ENCODE peak calls at places on chromosome 5, in four cellular contexts. M is kidney; E is CD8-positive, alpha-beta memory T cell; X is psoas muscle. F is an unnamed sample. For H3K9me3, the result is how much of the 10 kb centered on the place peaks cover.

GRCh38 chr5:11724947-11725346 is 179.3 kb downstream of the CTNND2 start:
- DNase-seq in M (no peak), E (no peak), X (no peak), F (no peak)

GRCh38 chr5:173581408-173582197 is 34.8 kb downstream of the BOD1 start:
- DNase-seq in M (no peak), E (peak), X (no peak), F (peak)

GRCh38 chr5:145946112-145946861 is 9.9 kb downstream of the SH3RF2 start:
- DNase-seq in M (no peak), E (no peak), X (peak), F (no peak)

GRCh38 chr5:122896598-122897282 is 51.3 kb downstream of the SNX24 start:
- DNase-seq in M (no peak), E (no peak), X (no peak), F (no peak)

GRCh38 chr5:16593013-16593412 is 23.8 kb downstream of the RETREG1 start:
- DNase-seq in M (no peak), E (no peak), X (no peak), F (no peak)

GRCh38 chr5:95850391-95850894 is 27.9 kb upstream of the GLRX start:
- DNase-seq in M (no peak), E (no peak), X (no peak), F (no peak)

GRCh38 chr5:5360878-5361520 is 61.5 kb upstream of the ICE1 start:
- DNase-seq in M (no peak), E (no peak), X (no peak), F (no peak)

GRCh38 chr5:59684388-59685003 is 209.0 kb downstream of the PDE4D start:
- DNase-seq in M (no peak), E (no peak), X (no peak), F (no peak)

GRCh38 chr5:175876107-175876506 is 4.7 kb downstream of the CPLX2 start:
- DNase-seq in M (no peak), E (no peak), X (no peak), F (no peak)

GRCh38 chr5:111676496-111676895 is 80.5 kb downstream of the NREP start:
- DNase-seq in M (no peak), E (no peak), X (no peak), F (no peak)

DNA sequence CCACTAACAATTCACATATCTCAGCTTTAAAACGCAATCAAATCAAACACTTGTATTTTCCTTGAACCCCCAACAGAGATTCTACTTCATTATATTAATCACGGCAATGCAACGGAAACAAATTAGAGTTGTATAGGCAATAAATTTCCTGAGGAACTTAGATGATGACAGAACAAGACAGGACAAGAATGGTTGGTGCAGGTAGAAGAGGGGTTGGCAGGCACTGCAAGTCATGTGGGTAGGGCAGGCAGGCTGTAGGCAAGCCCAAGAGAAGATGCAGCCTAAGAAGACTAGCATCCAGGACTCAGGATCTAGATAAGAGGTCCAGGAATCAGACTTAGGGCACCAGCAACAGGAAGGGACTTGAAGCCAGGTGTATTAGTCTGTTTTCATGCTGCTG is 16.6 kb upstream of the FEM1C start:
- DNase-seq in M (no peak), E (no peak), X (no peak), F (no peak)
- H3K9me3 ChIP-seq in M (under half), E (under half), X (under half), F (under half)

GRCh38 chr5:52603742-52604141 is 184.0 kb upstream of the ITGA1 start:
- DNase-seq in M (no peak), E (no peak), X (no peak), F (no peak)
- H3K9me3 ChIP-seq in M (under half), E (under half), X (under half), F (under half)

DNA sequence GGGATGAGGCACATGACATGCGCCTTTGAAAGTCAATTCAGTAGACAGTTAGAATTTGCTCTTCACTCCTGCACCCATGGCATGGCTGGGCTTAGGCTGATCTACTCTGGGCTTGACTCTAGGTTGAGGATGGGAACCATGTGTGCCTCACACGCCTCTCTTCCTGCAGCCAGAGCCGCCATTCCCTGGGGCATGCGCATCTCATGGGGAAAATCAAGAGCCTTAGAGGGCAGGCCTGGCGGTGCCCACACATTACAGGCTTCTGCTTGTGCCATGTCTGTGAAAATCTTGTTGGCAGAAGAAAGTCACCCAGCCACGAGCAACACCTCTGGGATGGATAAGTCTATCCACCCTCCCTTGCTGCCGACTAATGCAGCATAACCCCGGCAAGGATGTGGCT is 808.5 kb downstream of the CDH9 start:
- DNase-seq in M (no peak), E (no peak), X (no peak), F (no peak)
- H3K9me3 ChIP-seq in M (under half), E (under half), X (under half), F (under half)

DNA sequence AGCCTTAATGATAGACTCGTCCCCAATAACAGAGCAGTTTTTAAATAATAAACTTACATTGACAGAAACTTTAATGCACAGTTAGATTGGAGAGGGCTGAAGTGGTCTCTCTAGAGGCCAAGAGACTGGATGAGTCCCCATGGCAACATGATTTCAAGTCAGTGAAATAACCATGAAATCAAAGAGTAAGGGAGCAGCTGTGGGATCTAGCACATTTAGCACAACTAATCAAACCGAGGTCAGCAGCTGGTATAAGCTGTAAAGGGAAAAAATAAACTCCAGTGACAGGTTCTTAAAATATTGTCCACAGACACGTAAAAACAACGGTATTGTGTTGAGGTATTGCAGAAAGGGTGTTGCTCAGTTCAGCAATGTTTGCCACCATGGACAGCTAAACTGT is 916.6 kb downstream of the DNAH5 start:
- DNase-seq in M (no peak), E (no peak), X (no peak), F (no peak)
- H3K9me3 ChIP-seq in M (under half), E (under half), X (under half), F (under half)

GRCh38 chr5:3377176-3377575 is 218.5 kb upstream of the IRX1 start:
- DNase-seq in M (no peak), E (no peak), X (no peak), F (no peak)
- H3K9me3 ChIP-seq in M (under half), E (under half), X (under half), F (under half)

GRCh38 chr5:56620903-56621680 is 194.3 kb upstream of the MAP3K1 start:
- DNase-seq in M (no peak), E (no peak), X (no peak), F (no peak)

GRCh38 chr5:56622146-56622545 is 193.2 kb upstream of the MAP3K1 start:
- DNase-seq in M (no peak), E (no peak), X (no peak), F (no peak)

GRCh38 chr5:56625577-56625976 is 189.8 kb upstream of the MAP3K1 start:
- DNase-seq in M (no peak), E (no peak), X (no peak), F (no peak)
- H3K9me3 ChIP-seq in M (under half), E (under half), X (under half), F (under half)

DNA sequence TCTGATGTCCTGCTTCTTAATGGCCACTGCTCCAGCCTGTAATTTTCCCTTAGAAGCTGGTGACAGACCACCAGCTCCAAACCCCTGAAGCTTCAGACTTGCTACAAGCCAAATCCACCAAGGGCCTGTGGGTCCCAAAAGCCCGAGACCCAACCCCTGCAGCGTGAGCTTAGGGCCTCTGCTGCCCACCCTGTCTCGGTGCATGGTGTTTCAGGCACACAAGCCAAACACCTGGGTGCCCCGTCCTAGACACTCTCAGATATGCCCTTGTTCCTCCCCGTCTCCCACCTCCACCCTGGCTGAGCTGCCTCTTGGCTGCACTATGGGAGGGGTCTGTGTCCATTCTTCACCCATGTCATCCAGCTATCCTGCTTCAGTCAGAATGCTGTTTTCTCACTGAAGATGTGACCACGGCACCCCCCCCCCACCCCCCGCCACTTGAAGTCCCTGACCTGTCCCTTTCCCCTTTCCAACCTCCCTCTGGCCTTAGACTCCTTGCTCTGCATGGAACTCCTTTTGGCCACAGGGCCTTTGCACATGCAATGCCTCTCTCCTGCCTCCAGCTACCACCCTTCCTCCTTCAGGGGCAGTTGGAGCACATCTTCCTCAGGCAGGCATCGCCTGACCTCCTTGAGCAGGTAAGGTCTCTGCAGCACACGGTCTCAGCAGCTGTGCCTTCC is 55.8 kb downstream of the ZNF354C start:
- DNase-seq in M (peak), E (no peak), X (no peak), F (no peak)
- H3K9me3 ChIP-seq in M (under half), E (under half), X (under half), F (under half)